ENCODE peak calls at places on chromosomes 2 and 18, in four cellular contexts. One of them, this sample, is unnamed.

GRCh38 chr18:75116809-75117208 is 92.1 kb downstream of the PTGR3 start:
- DNase-seq in effector memory CD8-positive, alpha-beta T cell: no peak
- DNase-seq in GM20000: no peak
- DNase-seq in NCI-H2029 treated with DMSO at 0.1 percent for 48 hours: no peak
- DNase-seq in this sample: no peak

GRCh38 chr18:3163968-3164367 is 55.8 kb downstream of the MYOM1 start:
- DNase-seq in effector memory CD8-positive, alpha-beta T cell: no peak
- DNase-seq in GM20000: no peak
- DNase-seq in NCI-H2029 treated with DMSO at 0.1 percent for 48 hours: no peak
- DNase-seq in this sample: no peak

GRCh38 chr2:230202430-230203109 is 17.2 kb downstream of the SP110 start:
- DNase-seq in effector memory CD8-positive, alpha-beta T cell: no peak
- DNase-seq in GM20000: peak
- DNase-seq in NCI-H2029 treated with DMSO at 0.1 percent for 48 hours: no peak
- DNase-seq in this sample: peak

GRCh38 chr2:24926602-24927252 is 6.7 kb upstream of the ADCY3 start:
- DNase-seq in effector memory CD8-positive, alpha-beta T cell: peak
- DNase-seq in GM20000: no peak
- DNase-seq in NCI-H2029 treated with DMSO at 0.1 percent for 48 hours: no peak
- DNase-seq in this sample: no peak

GRCh38 chr2:19059076-19059475 is 299.3 kb downstream of the OSR1 start:
- DNase-seq in effector memory CD8-positive, alpha-beta T cell: no peak
- DNase-seq in GM20000: no peak
- DNase-seq in NCI-H2029 treated with DMSO at 0.1 percent for 48 hours: no peak
- DNase-seq in this sample: no peak

GRCh38 chr2:1625281-1626001 is 118.9 kb downstream of the PXDN start:
- DNase-seq in effector memory CD8-positive, alpha-beta T cell: no peak
- DNase-seq in GM20000: no peak
- DNase-seq in NCI-H2029 treated with DMSO at 0.1 percent for 48 hours: no peak
- DNase-seq in this sample: no peak

GRCh38 chr2:27369471-27370025 is 590 bp downstream of the EIF2B4 start:
- DNase-seq in effector memory CD8-positive, alpha-beta T cell: no peak
- DNase-seq in GM20000: no peak
- DNase-seq in NCI-H2029 treated with DMSO at 0.1 percent for 48 hours: no peak
- DNase-seq in this sample: no peak

GRCh38 chr2:221981918-221982317 is 316.9 kb downstream of the PAX3 start:
- DNase-seq in effector memory CD8-positive, alpha-beta T cell: no peak
- DNase-seq in GM20000: no peak
- DNase-seq in NCI-H2029 treated with DMSO at 0.1 percent for 48 hours: no peak
- DNase-seq in this sample: no peak

GRCh38 chr18:74284501-74285004 is 7.2 kb downstream of the CYB5A start:
- DNase-seq in effector memory CD8-positive, alpha-beta T cell: no peak
- DNase-seq in GM20000: no peak
- DNase-seq in NCI-H2029 treated with DMSO at 0.1 percent for 48 hours: no peak
- DNase-seq in this sample: no peak

GRCh38 chr2:234251326-234252271 is 201.1 kb downstream of the SPP2 start:
- DNase-seq in effector memory CD8-positive, alpha-beta T cell: no peak
- DNase-seq in GM20000: no peak
- DNase-seq in NCI-H2029 treated with DMSO at 0.1 percent for 48 hours: no peak
- DNase-seq in this sample: no peak

GRCh38 chr2:172095146-172095904 is 7.4 kb downstream of the DLX2 start:
- DNase-seq in effector memory CD8-positive, alpha-beta T cell: peak
- DNase-seq in GM20000: peak
- DNase-seq in NCI-H2029 treated with DMSO at 0.1 percent for 48 hours: no peak
- DNase-seq in this sample: peak

GRCh38 chr2:6780765-6781274 is 84.9 kb downstream of the CMPK2 start:
- DNase-seq in effector memory CD8-positive, alpha-beta T cell: no peak
- DNase-seq in GM20000: no peak
- DNase-seq in NCI-H2029 treated with DMSO at 0.1 percent for 48 hours: peak
- DNase-seq in this sample: no peak

GRCh38 chr18:22324191-22325131 is 93.3 kb downstream of the CTAGE1 start:
- DNase-seq in effector memory CD8-positive, alpha-beta T cell: no peak
- DNase-seq in GM20000: no peak
- DNase-seq in NCI-H2029 treated with DMSO at 0.1 percent for 48 hours: no peak
- DNase-seq in this sample: no peak

GRCh38 chr2:158104903-158105302 is 3.2 kb downstream of the UPP2 start:
- DNase-seq in effector memory CD8-positive, alpha-beta T cell: no peak
- DNase-seq in GM20000: no peak
- DNase-seq in NCI-H2029 treated with DMSO at 0.1 percent for 48 hours: no peak
- DNase-seq in this sample: no peak

GRCh38 chr2:159211447-159212396 is 74.8 kb downstream of the WDSUB1 start:
- DNase-seq in effector memory CD8-positive, alpha-beta T cell: no peak
- DNase-seq in GM20000: no peak
- DNase-seq in NCI-H2029 treated with DMSO at 0.1 percent for 48 hours: no peak
- DNase-seq in this sample: no peak

GRCh38 chr2:202780514-202781021 is 91.0 kb downstream of the ICA1L start:
- DNase-seq in effector memory CD8-positive, alpha-beta T cell: no peak
- DNase-seq in GM20000: peak
- DNase-seq in NCI-H2029 treated with DMSO at 0.1 percent for 48 hours: no peak
- DNase-seq in this sample: peak

GRCh38 chr18:62899534-62899933 is 184.2 kb downstream of the PHLPP1 start:
- DNase-seq in effector memory CD8-positive, alpha-beta T cell: no peak
- DNase-seq in GM20000: no peak
- DNase-seq in NCI-H2029 treated with DMSO at 0.1 percent for 48 hours: no peak
- DNase-seq in this sample: no peak

GRCh38 chr2:9664365-9664764 is 33.6 kb upstream of the YWHAQ start:
- DNase-seq in effector memory CD8-positive, alpha-beta T cell: no peak
- DNase-seq in GM20000: no peak
- DNase-seq in NCI-H2029 treated with DMSO at 0.1 percent for 48 hours: no peak
- DNase-seq in this sample: no peak

GRCh38 chr2:100281521-100282438 is 40.5 kb downstream of the LONRF2 start:
- DNase-seq in effector memory CD8-positive, alpha-beta T cell: no peak
- DNase-seq in GM20000: no peak
- DNase-seq in NCI-H2029 treated with DMSO at 0.1 percent for 48 hours: no peak
- DNase-seq in this sample: no peak